ENCODE peak calls at places on chromosomes 3 and 15, in six cellular contexts. One of them, this sample, is unnamed. For H3K9me3 and H3K4me1, the result is how much of the 10 kb centered on the place peaks cover.

GRCh38 chr15:85618956-85619491 is 175.7 kb downstream of the KLHL25 start:
- DNase-seq in SK-N-SH: no peak
- DNase-seq in heart left ventricle: peak
- DNase-seq in upper lobe of left lung: peak
- DNase-seq in stomach: peak
- DNase-seq in right cardiac atrium: peak
- DNase-seq in this sample: peak

GRCh38 chr3:126728680-126729079 is 24.6 kb downstream of the CHCHD6 start:
- DNase-seq in SK-N-SH: no peak
- DNase-seq in heart left ventricle: no peak
- DNase-seq in upper lobe of left lung: no peak
- DNase-seq in stomach: no peak
- DNase-seq in right cardiac atrium: no peak
- DNase-seq in this sample: no peak

GRCh38 chr3:43071313-43071893 is 34.5 kb downstream of the POMGNT2 start:
- DNase-seq in SK-N-SH: peak
- DNase-seq in heart left ventricle: no peak
- DNase-seq in upper lobe of left lung: no peak
- DNase-seq in stomach: no peak
- DNase-seq in right cardiac atrium: no peak
- DNase-seq in this sample: no peak

GRCh38 chr3:143135150-143135549 is 15.6 kb downstream of the CHST2 start:
- DNase-seq in SK-N-SH: peak
- DNase-seq in heart left ventricle: no peak
- DNase-seq in upper lobe of left lung: peak
- DNase-seq in stomach: no peak
- DNase-seq in right cardiac atrium: no peak
- DNase-seq in this sample: no peak

GRCh38 chr3:30073622-30074021 is 532.8 kb upstream of the TGFBR2 start:
- DNase-seq in SK-N-SH: peak
- DNase-seq in heart left ventricle: no peak
- DNase-seq in upper lobe of left lung: no peak
- DNase-seq in stomach: no peak
- DNase-seq in right cardiac atrium: no peak
- DNase-seq in this sample: no peak

GRCh38 chr3:160098261-160098908 is 109.8 kb downstream of the IL12A start:
- DNase-seq in SK-N-SH: no peak
- DNase-seq in heart left ventricle: no peak
- DNase-seq in upper lobe of left lung: peak
- DNase-seq in stomach: no peak
- DNase-seq in right cardiac atrium: no peak
- DNase-seq in this sample: no peak

GRCh38 chr3:50205719-50206276 is 727 bp downstream of the SLC38A3 start:
- DNase-seq in SK-N-SH: peak
- DNase-seq in heart left ventricle: peak
- DNase-seq in upper lobe of left lung: no peak
- DNase-seq in stomach: peak
- DNase-seq in right cardiac atrium: peak
- DNase-seq in this sample: no peak

GRCh38 chr3:23805228-23805880 is 401 bp upstream of the UBE2E1 start:
- DNase-seq in SK-N-SH: no peak
- DNase-seq in heart left ventricle: no peak
- DNase-seq in upper lobe of left lung: no peak
- DNase-seq in stomach: no peak
- DNase-seq in right cardiac atrium: no peak
- DNase-seq in this sample: no peak

GRCh38 chr15:81400640-81401236 is 26.7 kb upstream of the TMC3 start:
- DNase-seq in SK-N-SH: peak
- DNase-seq in heart left ventricle: no peak
- DNase-seq in upper lobe of left lung: no peak
- DNase-seq in stomach: no peak
- DNase-seq in right cardiac atrium: no peak
- DNase-seq in this sample: no peak

GRCh38 chr3:46406786-46407611 is at the start of the genes CCR5AS and CCRL2:
- DNase-seq in SK-N-SH: no peak
- DNase-seq in heart left ventricle: peak
- DNase-seq in upper lobe of left lung: peak
- DNase-seq in stomach: peak
- DNase-seq in right cardiac atrium: peak
- DNase-seq in this sample: peak

GRCh38 chr3:118907909-118908308 is 126.7 kb downstream of the IGSF11 start:
- DNase-seq in SK-N-SH: no peak
- DNase-seq in heart left ventricle: no peak
- DNase-seq in upper lobe of left lung: no peak
- DNase-seq in stomach: no peak
- DNase-seq in right cardiac atrium: no peak
- DNase-seq in this sample: no peak

GRCh38 chr15:36601497-36601932 is 22.1 kb downstream of the CDIN1 start:
- DNase-seq in SK-N-SH: no peak
- DNase-seq in heart left ventricle: peak
- DNase-seq in upper lobe of left lung: no peak
- DNase-seq in stomach: no peak
- DNase-seq in right cardiac atrium: no peak
- DNase-seq in this sample: peak

GRCh38 chr3:49785565-49786356 is 581 bp downstream of the IP6K1 start:
- DNase-seq in SK-N-SH: peak
- DNase-seq in heart left ventricle: no peak
- DNase-seq in upper lobe of left lung: peak
- DNase-seq in stomach: peak
- DNase-seq in right cardiac atrium: no peak
- DNase-seq in this sample: peak

GRCh38 chr3:183513046-183513706 is 42.3 kb downstream of the KLHL6 start:
- DNase-seq in SK-N-SH: no peak
- DNase-seq in heart left ventricle: no peak
- DNase-seq in upper lobe of left lung: peak
- DNase-seq in stomach: no peak
- DNase-seq in right cardiac atrium: no peak
- DNase-seq in this sample: no peak

GRCh38 chr3:50139308-50139707 is 15.8 kb upstream of the SEMA3F start:
- DNase-seq in SK-N-SH: no peak
- DNase-seq in heart left ventricle: no peak
- DNase-seq in upper lobe of left lung: no peak
- DNase-seq in stomach: no peak
- DNase-seq in right cardiac atrium: peak
- DNase-seq in this sample: no peak

GRCh38 chr15:76313731-76314130 is 2.5 kb upstream of the ETFA start:
- DNase-seq in SK-N-SH: no peak
- DNase-seq in heart left ventricle: no peak
- DNase-seq in upper lobe of left lung: no peak
- DNase-seq in stomach: no peak
- DNase-seq in right cardiac atrium: no peak
- DNase-seq in this sample: no peak

GRCh38 chr3:61250784-61251173 is 473 bp downstream of the FHIT start:
- DNase-seq in SK-N-SH: peak
- DNase-seq in heart left ventricle: peak
- DNase-seq in upper lobe of left lung: peak
- DNase-seq in stomach: no peak
- DNase-seq in right cardiac atrium: peak
- DNase-seq in this sample: no peak

GRCh38 chr3:32403663-32404062 is 12.0 kb downstream of the CMTM7 start:
- DNase-seq in SK-N-SH: no peak
- DNase-seq in heart left ventricle: no peak
- DNase-seq in upper lobe of left lung: no peak
- DNase-seq in stomach: no peak
- DNase-seq in right cardiac atrium: no peak
- DNase-seq in this sample: no peak

GRCh38 chr3:12648384-12648959 is 15.4 kb downstream of the RAF1 start:
- DNase-seq in SK-N-SH: no peak
- DNase-seq in heart left ventricle: no peak
- DNase-seq in upper lobe of left lung: no peak
- DNase-seq in stomach: no peak
- DNase-seq in right cardiac atrium: no peak
- DNase-seq in this sample: no peak

GRCh38 chr3:184539801-184540440 is 21.7 kb upstream of the EPHB3 start:
- DNase-seq in SK-N-SH: no peak
- DNase-seq in heart left ventricle: no peak
- DNase-seq in upper lobe of left lung: no peak
- DNase-seq in stomach: no peak
- DNase-seq in right cardiac atrium: no peak
- DNase-seq in this sample: no peak

GRCh38 chr3:79521221-79521848 is 246.5 kb downstream of the ROBO1 start:
- DNase-seq in SK-N-SH: peak
- DNase-seq in heart left ventricle: no peak
- DNase-seq in upper lobe of left lung: no peak
- DNase-seq in stomach: no peak
- DNase-seq in right cardiac atrium: no peak
- DNase-seq in this sample: no peak

GRCh38 chr3:31581660-31582059 is 48.9 kb downstream of the STT3B start:
- DNase-seq in SK-N-SH: no peak
- DNase-seq in heart left ventricle: no peak
- DNase-seq in upper lobe of left lung: no peak
- DNase-seq in stomach: no peak
- DNase-seq in right cardiac atrium: no peak
- DNase-seq in this sample: no peak

GRCh38 chr3:187039723-187040414 is 99.4 kb downstream of the RPL39L start:
- DNase-seq in SK-N-SH: no peak
- DNase-seq in heart left ventricle: no peak
- DNase-seq in upper lobe of left lung: no peak
- DNase-seq in stomach: no peak
- DNase-seq in right cardiac atrium: no peak
- DNase-seq in this sample: no peak

GRCh38 chr15:22227961-22228762 is 147.8 kb downstream of the OR4M2 start:
- DNase-seq in SK-N-SH: no peak
- DNase-seq in heart left ventricle: no peak
- DNase-seq in upper lobe of left lung: peak
- DNase-seq in stomach: no peak
- DNase-seq in right cardiac atrium: no peak
- DNase-seq in this sample: peak
- H3K9me3 ChIP-seq in SK-N-SH: under half
- H3K9me3 ChIP-seq in heart left ventricle: under half
- H3K9me3 ChIP-seq in upper lobe of left lung: under half
- H3K9me3 ChIP-seq in stomach: under half
- H3K9me3 ChIP-seq in right cardiac atrium: under half
- H3K9me3 ChIP-seq in this sample: under half

GRCh38 chr3:142019794-142020320 is 129.5 kb downstream of the TFDP2 start:
- DNase-seq in SK-N-SH: no peak
- DNase-seq in heart left ventricle: no peak
- DNase-seq in upper lobe of left lung: no peak
- DNase-seq in stomach: no peak
- DNase-seq in right cardiac atrium: no peak
- DNase-seq in this sample: no peak
- H3K4me1 ChIP-seq in SK-N-SH: under half
- H3K4me1 ChIP-seq in heart left ventricle: under half
- H3K4me1 ChIP-seq in upper lobe of left lung: under half
- H3K4me1 ChIP-seq in stomach: under half
- H3K4me1 ChIP-seq in right cardiac atrium: under half
- H3K4me1 ChIP-seq in this sample: under half

GRCh38 chr3:945738-946137 is 147.1 kb upstream of the CNTN6 start:
- DNase-seq in SK-N-SH: no peak
- DNase-seq in heart left ventricle: no peak
- DNase-seq in upper lobe of left lung: no peak
- DNase-seq in stomach: no peak
- DNase-seq in right cardiac atrium: no peak
- DNase-seq in this sample: no peak
- H3K9me3 ChIP-seq in SK-N-SH: under half
- H3K9me3 ChIP-seq in heart left ventricle: under half
- H3K9me3 ChIP-seq in upper lobe of left lung: under half
- H3K9me3 ChIP-seq in stomach: under half
- H3K9me3 ChIP-seq in right cardiac atrium: under half
- H3K9me3 ChIP-seq in this sample: under half

GRCh38 chr3:100396967-100397366 is 3.9 kb downstream of the TOMM70 start:
- DNase-seq in SK-N-SH: no peak
- DNase-seq in heart left ventricle: no peak
- DNase-seq in upper lobe of left lung: no peak
- DNase-seq in stomach: no peak
- DNase-seq in right cardiac atrium: no peak
- DNase-seq in this sample: no peak
- H3K4me1 ChIP-seq in SK-N-SH: under half
- H3K4me1 ChIP-seq in heart left ventricle: under half
- H3K4me1 ChIP-seq in upper lobe of left lung: under half
- H3K4me1 ChIP-seq in stomach: under half
- H3K4me1 ChIP-seq in right cardiac atrium: under half
- H3K4me1 ChIP-seq in this sample: under half

This sample was measured in ascending aorta.